ENCODE peak calls at places on chromosomes 4 and X, in ten cellular contexts. L is neuronal stem cell; Y is CD4-positive, alpha-beta memory T cell; M is IMR-90; W is aorta; H is left lung; X is cardiac muscle cell; G is left ventricle myocardium inferior; J is suprapubic skin; D is psoas muscle. P is an unnamed sample.
A peak's percentile ranks its signal among the peaks of the same experiment; 100 is the strongest.

GRCh38 chr4:8525383-8526120 is 54.6 kb upstream of the GPR78 start:
- DNase-seq in Y (no peak), X (no peak), M (peak; percentile 28), W (no peak), H (no peak), G (no peak), J (no peak), L (no peak), D (no peak), P (no peak)

GRCh38 chrX:10246846-10247245 is 90.1 kb downstream of the CLCN4 start:
- DNase-seq in G (no peak), H (no peak), M (no peak), X (no peak), J (no peak), D (no peak), Y (no peak), L (no peak), W (no peak), P (no peak)

GRCh38 chrX:101136235-101136634 is 38.2 kb downstream of the CENPI start:
- DNase-seq in Y (no peak), X (no peak), J (no peak), D (no peak), W (no peak), G (no peak), L (no peak), H (no peak), M (peak; percentile 32), P (no peak)

GRCh38 chr4:183658362-183659028 is 490 bp downstream of the RWDD4 start:
- DNase-seq in Y (no peak), H (no peak), D (peak; percentile 30), W (peak; percentile 52), L (no peak), M (peak; percentile 10), X (peak; percentile 42), G (peak; percentile 32), J (no peak), P (no peak)

GRCh38 chr4:171612907-171613306 is 200.3 kb upstream of the GALNTL6 start:
- DNase-seq in L (no peak), D (no peak), M (no peak), Y (no peak), G (no peak), W (no peak), H (no peak), J (no peak), X (no peak), P (no peak)

GRCh38 chr4:102247041-102247440 is 98.2 kb downstream of the SLC39A8 start:
- DNase-seq in Y (no peak), H (no peak), X (no peak), J (no peak), G (no peak), D (no peak), W (no peak), M (no peak), L (no peak), P (no peak)

GRCh38 chr4:1981251-1982055 is 27.3 kb downstream of the NELFA start:
- DNase-seq in Y (no peak), H (peak; percentile 30), W (no peak), L (no peak), X (peak; percentile 25), M (peak; percentile 11), G (no peak), J (peak; percentile 65), D (no peak), P (peak; percentile 69)

GRCh38 chr4:152523731-152524130 is 12.2 kb downstream of the FBXW7 start:
- DNase-seq in H (no peak), J (no peak), L (no peak), D (no peak), M (no peak), X (no peak), G (no peak), W (no peak), Y (no peak), P (no peak)

GRCh38 chr4:106981431-106981830 is 54.7 kb downstream of the DKK2 start:
- DNase-seq in M (no peak), G (no peak), Y (no peak), H (no peak), W (no peak), J (no peak), D (no peak), X (no peak), L (no peak), P (no peak)
- H3K27me3 ChIP-seq in M (no peaks in the 10 kb centered on the region), G (peaks cover 8% of the 10 kb centered on the region), Y (no peaks in the 10 kb centered on the region), H (no peaks in the 10 kb centered on the region), W (no peaks in the 10 kb centered on the region), J (no peaks in the 10 kb centered on the region), D (no peaks in the 10 kb centered on the region), X (no peaks in the 10 kb centered on the region), L (no peaks in the 10 kb centered on the region), P (no peaks in the 10 kb centered on the region)

DNA sequence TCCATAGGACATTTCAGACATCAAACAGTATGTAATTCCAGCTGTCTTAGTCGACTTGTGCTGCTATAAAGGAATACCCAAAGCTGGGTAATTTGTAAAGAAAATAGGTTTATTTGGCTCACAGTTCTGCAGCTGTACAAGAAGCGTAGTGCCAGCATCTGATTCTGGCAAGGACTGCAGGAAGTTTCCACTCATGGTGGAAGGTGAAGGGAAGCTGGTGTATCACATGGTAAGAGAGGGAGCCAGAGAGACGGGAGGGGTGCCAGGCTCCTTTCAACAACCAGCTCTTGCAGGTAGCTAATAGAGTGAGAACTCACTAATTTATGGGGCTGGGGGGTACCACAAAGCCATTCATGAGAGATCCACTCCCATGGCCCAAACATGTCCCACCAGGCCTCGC is 253.0 kb upstream of the FGF13 start:
- DNase-seq in D (no peak), G (peak; percentile 11), W (no peak), M (no peak), X (no peak), H (no peak), Y (no peak), L (no peak), J (no peak), P (no peak)
- H3K27me3 ChIP-seq in D (no peaks in the 10 kb centered on the region), G (no peaks in the 10 kb centered on the region), W (no peaks in the 10 kb centered on the region), M (no peaks in the 10 kb centered on the region), X (no peaks in the 10 kb centered on the region), H (no peaks in the 10 kb centered on the region), Y (no peaks in the 10 kb centered on the region), L (no peaks in the 10 kb centered on the region), J (no peaks in the 10 kb centered on the region), P (no peaks in the 10 kb centered on the region)

GRCh38 chrX:108216862-108217571 is 125.4 kb downstream of the ATG4A start:
- DNase-seq in M (no peak), G (no peak), W (no peak), H (no peak), Y (no peak), X (no peak), J (no peak), L (no peak), D (no peak), P (no peak)
- H3K27me3 ChIP-seq in M (peaks cover 17% of the 10 kb centered on the region), G (no peaks in the 10 kb centered on the region), W (no peaks in the 10 kb centered on the region), H (peaks cover 2% of the 10 kb centered on the region), Y (no peaks in the 10 kb centered on the region), X (no peaks in the 10 kb centered on the region), J (no peaks in the 10 kb centered on the region), L (no peaks in the 10 kb centered on the region), D (peaks cover 15% of the 10 kb centered on the region), P (no peaks in the 10 kb centered on the region)

GRCh38 chr4:108168672-108169562 is at the start of gene LEF1:
- DNase-seq in Y (peak; percentile 59), D (no peak), W (peak; percentile 48), M (peak; percentile 11), L (peak; percentile 79), G (no peak), X (peak; percentile 90), J (no peak), H (no peak), P (peak; percentile 34)

GRCh38 chr4:108169639-108170038 is 907 bp upstream of the LEF1 start:
- DNase-seq in J (no peak), X (no peak), G (no peak), D (no peak), H (no peak), Y (no peak), W (no peak), M (no peak), L (no peak), P (no peak)

GRCh38 chr4:108172231-108172779 is 3.6 kb upstream of the LEF1 start:
- DNase-seq in H (no peak), G (no peak), D (no peak), J (no peak), L (peak; percentile 54), W (no peak), M (no peak), X (peak; percentile 66), Y (no peak), P (no peak)

GRCh38 chr4:108171541-108172230 is 3.0 kb upstream of the LEF1 start:
- DNase-seq in X (no peak), M (no peak), H (no peak), Y (peak; percentile 72), J (no peak), G (no peak), L (peak; percentile 40), W (no peak), D (no peak), P (no peak)

DNA sequence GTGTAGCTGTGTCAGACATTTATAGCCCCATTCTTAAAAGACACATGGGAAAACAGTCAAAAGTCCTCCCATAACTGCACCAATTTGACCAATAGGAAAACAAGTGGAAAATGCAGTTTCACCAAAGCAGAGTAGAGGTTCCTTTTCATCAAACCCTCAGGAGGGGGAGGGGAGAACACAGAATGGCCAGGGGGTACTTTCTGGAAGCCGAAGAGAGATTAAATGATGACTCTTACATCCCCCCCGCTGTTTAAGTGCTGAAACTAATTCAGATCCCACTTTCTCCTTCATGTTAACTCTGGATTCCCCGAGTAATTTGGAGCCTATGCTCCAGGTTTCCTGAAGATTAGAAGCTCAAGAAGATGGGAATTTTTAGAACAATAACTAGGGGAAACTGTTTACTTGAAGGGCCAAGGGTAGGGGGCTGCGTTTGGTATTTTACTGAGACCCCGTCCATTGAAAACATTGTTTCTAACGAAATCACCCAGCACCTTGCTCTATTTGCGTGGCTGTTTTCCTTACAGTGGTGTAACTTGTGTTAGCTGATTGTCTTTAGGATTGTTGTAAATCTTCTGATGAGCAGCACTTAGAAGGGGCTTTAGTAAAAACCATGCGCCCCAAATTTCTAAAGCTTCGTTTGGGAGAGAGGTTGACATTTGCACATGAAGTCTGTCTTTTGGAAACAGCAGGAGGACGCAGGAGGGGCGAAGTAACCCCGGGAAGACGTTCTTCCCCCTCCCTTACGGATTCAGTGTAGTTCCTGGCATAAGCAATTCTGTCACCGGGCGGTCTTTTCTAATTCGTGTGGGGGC is 2.2 kb upstream of the LEF1 start:
- DNase-seq in H (no peak), W (no peak), J (no peak), Y (no peak), D (no peak), M (no peak), X (peak; percentile 31), L (peak; percentile 30), G (no peak), P (no peak)
- H3K27me3 ChIP-seq in H (peaks cover 66% of the 10 kb centered on the region), W (no peaks in the 10 kb centered on the region), J (peaks cover 78% of the 10 kb centered on the region), Y (peaks cover 14% of the 10 kb centered on the region), D (peaks cover 88% of the 10 kb centered on the region), M (peaks cover 85% of the 10 kb centered on the region), X (peaks cover 30% of the 10 kb centered on the region), L (peaks cover 64% of the 10 kb centered on the region), G (peaks cover 100% of the 10 kb centered on the region), P (peaks cover 100% of the 10 kb centered on the region)

DNA sequence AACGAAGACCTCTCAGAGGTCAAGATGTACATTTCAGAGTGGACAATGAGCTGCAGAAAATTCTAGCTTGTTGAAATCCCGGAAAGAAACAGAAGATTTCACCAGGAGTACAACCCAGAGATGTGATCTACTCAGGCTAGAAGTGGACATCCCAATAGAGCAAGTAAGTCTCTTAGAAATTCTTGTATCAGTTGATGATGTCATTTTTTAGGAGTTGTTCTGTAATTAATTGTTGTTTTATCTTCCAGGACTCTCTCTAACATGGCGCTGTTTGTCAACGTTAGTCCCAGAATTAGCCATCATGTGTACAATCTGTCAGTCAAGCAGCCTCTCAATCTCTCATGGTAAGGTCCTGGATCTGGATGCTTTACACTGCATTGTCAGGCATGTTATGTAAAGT is 174.4 kb downstream of the GRIA3 start:
- DNase-seq in X (no peak), Y (no peak), J (no peak), M (no peak), H (no peak), D (no peak), L (no peak), G (no peak), W (no peak), P (no peak)
- H3K27me3 ChIP-seq in X (no peaks in the 10 kb centered on the region), Y (no peaks in the 10 kb centered on the region), J (no peaks in the 10 kb centered on the region), M (no peaks in the 10 kb centered on the region), H (no peaks in the 10 kb centered on the region), D (no peaks in the 10 kb centered on the region), L (no peaks in the 10 kb centered on the region), G (no peaks in the 10 kb centered on the region), W (no peaks in the 10 kb centered on the region), P (no peaks in the 10 kb centered on the region)